ENCODE peak calls at places on chromosomes 5 and 9, in eight cellular contexts. One of them, this sample, is unnamed.

GRCh38 chr9:99813739-99814138 is 7.9 kb upstream of the NR4A3 start:
- DNase-seq in endothelial cell of umbilical vein: no peak
- DNase-seq in prostate gland: no peak
- DNase-seq in spleen: no peak
- DNase-seq in transverse colon: no peak
- DNase-seq in IMR-90: no peak
- DNase-seq in Peyer's patch: no peak
- DNase-seq in uterus: no peak
- DNase-seq in this sample: no peak

GRCh38 chr5:7850533-7851239 is at the start of gene CFAP90:
- DNase-seq in endothelial cell of umbilical vein: peak; percentile 40
- DNase-seq in prostate gland: peak; percentile 62
- DNase-seq in spleen: peak; percentile 79
- DNase-seq in transverse colon: peak; percentile 26
- DNase-seq in IMR-90: peak; percentile 30
- DNase-seq in Peyer's patch: peak; percentile 53
- DNase-seq in uterus: peak; percentile 52
- DNase-seq in this sample: peak; percentile 78

GRCh38 chr5:472656-473343 is 29.8 kb downstream of the EXOC3 start:
- DNase-seq in endothelial cell of umbilical vein: peak; percentile 75
- DNase-seq in prostate gland: peak; percentile 71
- DNase-seq in spleen: peak; percentile 97
- DNase-seq in transverse colon: peak; percentile 85
- DNase-seq in IMR-90: peak; percentile 78
- DNase-seq in Peyer's patch: peak; percentile 93
- DNase-seq in uterus: peak; percentile 91
- DNase-seq in this sample: peak; percentile 92

GRCh38 chr5:7801898-7802614 is 48.9 kb downstream of the CFAP90 start:
- DNase-seq in endothelial cell of umbilical vein: no peak
- DNase-seq in prostate gland: no peak
- DNase-seq in spleen: no peak
- DNase-seq in transverse colon: no peak
- DNase-seq in IMR-90: no peak
- DNase-seq in Peyer's patch: no peak
- DNase-seq in uterus: no peak
- DNase-seq in this sample: no peak

GRCh38 chr5:35281613-35282012 is 51.3 kb upstream of the PRLR start:
- DNase-seq in endothelial cell of umbilical vein: no peak
- DNase-seq in prostate gland: no peak
- DNase-seq in spleen: no peak
- DNase-seq in transverse colon: no peak
- DNase-seq in IMR-90: no peak
- DNase-seq in Peyer's patch: no peak
- DNase-seq in uterus: no peak
- DNase-seq in this sample: no peak

GRCh38 chr5:169836835-169837234 is 143.5 kb downstream of the INSYN2B start:
- DNase-seq in endothelial cell of umbilical vein: no peak
- DNase-seq in prostate gland: no peak
- DNase-seq in spleen: no peak
- DNase-seq in transverse colon: no peak
- DNase-seq in IMR-90: no peak
- DNase-seq in Peyer's patch: no peak
- DNase-seq in uterus: no peak
- DNase-seq in this sample: no peak

GRCh38 chr9:114405294-114406034 is 17.7 kb upstream of the AKNA start:
- DNase-seq in endothelial cell of umbilical vein: peak; percentile 75
- DNase-seq in prostate gland: peak; percentile 73
- DNase-seq in spleen: peak; percentile 91
- DNase-seq in transverse colon: peak; percentile 85
- DNase-seq in IMR-90: peak; percentile 78
- DNase-seq in Peyer's patch: peak; percentile 71
- DNase-seq in uterus: peak; percentile 80
- DNase-seq in this sample: peak; percentile 69

GRCh38 chr9:878239-878638 is 36.7 kb downstream of the DMRT1 start:
- DNase-seq in endothelial cell of umbilical vein: no peak
- DNase-seq in prostate gland: no peak
- DNase-seq in spleen: no peak
- DNase-seq in transverse colon: peak; percentile 16
- DNase-seq in IMR-90: no peak
- DNase-seq in Peyer's patch: no peak
- DNase-seq in uterus: no peak
- DNase-seq in this sample: no peak

GRCh38 chr5:135433626-135434426 is 13.3 kb downstream of the DCANP1 start:
- DNase-seq in endothelial cell of umbilical vein: no peak
- DNase-seq in prostate gland: no peak
- DNase-seq in spleen: peak; percentile 71
- DNase-seq in transverse colon: no peak
- DNase-seq in IMR-90: peak; percentile 56
- DNase-seq in Peyer's patch: no peak
- DNase-seq in uterus: no peak
- DNase-seq in this sample: peak; percentile 33

GRCh38 chr5:79831910-79832309 is 142.3 kb downstream of the CMYA5 start:
- DNase-seq in endothelial cell of umbilical vein: no peak
- DNase-seq in prostate gland: no peak
- DNase-seq in spleen: no peak
- DNase-seq in transverse colon: no peak
- DNase-seq in IMR-90: no peak
- DNase-seq in Peyer's patch: no peak
- DNase-seq in uterus: no peak
- DNase-seq in this sample: peak; percentile 71

GRCh38 chr5:38317887-38318286 is 59.5 kb downstream of the EGFLAM start:
- DNase-seq in endothelial cell of umbilical vein: no peak
- DNase-seq in prostate gland: no peak
- DNase-seq in spleen: no peak
- DNase-seq in transverse colon: no peak
- DNase-seq in IMR-90: no peak
- DNase-seq in Peyer's patch: no peak
- DNase-seq in uterus: no peak
- DNase-seq in this sample: no peak

GRCh38 chr9:25415723-25416122 is 262.5 kb downstream of the TUSC1 start:
- DNase-seq in endothelial cell of umbilical vein: no peak
- DNase-seq in prostate gland: no peak
- DNase-seq in spleen: no peak
- DNase-seq in transverse colon: no peak
- DNase-seq in IMR-90: no peak
- DNase-seq in Peyer's patch: no peak
- DNase-seq in uterus: no peak
- DNase-seq in this sample: no peak

GRCh38 chr5:27708579-27708978 is 670.2 kb upstream of the CDH9 start:
- DNase-seq in endothelial cell of umbilical vein: peak; percentile 2
- DNase-seq in prostate gland: no peak
- DNase-seq in spleen: no peak
- DNase-seq in transverse colon: no peak
- DNase-seq in IMR-90: no peak
- DNase-seq in Peyer's patch: no peak
- DNase-seq in uterus: no peak
- DNase-seq in this sample: no peak

GRCh38 chr9:114894801-114895433 is 35.5 kb downstream of the TNFSF8 start:
- DNase-seq in endothelial cell of umbilical vein: peak; percentile 99
- DNase-seq in prostate gland: no peak
- DNase-seq in spleen: no peak
- DNase-seq in transverse colon: no peak
- DNase-seq in IMR-90: peak; percentile 99
- DNase-seq in Peyer's patch: no peak
- DNase-seq in uterus: no peak
- DNase-seq in this sample: no peak

GRCh38 chr9:126171641-126172040 is 155.0 kb upstream of the MVB12B start:
- DNase-seq in endothelial cell of umbilical vein: no peak
- DNase-seq in prostate gland: no peak
- DNase-seq in spleen: peak; percentile 9
- DNase-seq in transverse colon: no peak
- DNase-seq in IMR-90: no peak
- DNase-seq in Peyer's patch: no peak
- DNase-seq in uterus: no peak
- DNase-seq in this sample: no peak

GRCh38 chr5:116572375-116573278 is 2.0 kb downstream of the SEMA6A start:
- DNase-seq in endothelial cell of umbilical vein: peak; percentile 25
- DNase-seq in prostate gland: peak; percentile 35
- DNase-seq in spleen: peak; percentile 82
- DNase-seq in transverse colon: peak; percentile 56
- DNase-seq in IMR-90: no peak
- DNase-seq in Peyer's patch: peak; percentile 74
- DNase-seq in uterus: peak; percentile 26
- DNase-seq in this sample: peak; percentile 45

GRCh38 chr5:154284433-154284832 is 93.9 kb downstream of the GALNT10 start:
- DNase-seq in endothelial cell of umbilical vein: no peak
- DNase-seq in prostate gland: no peak
- DNase-seq in spleen: no peak
- DNase-seq in transverse colon: no peak
- DNase-seq in IMR-90: no peak
- DNase-seq in Peyer's patch: no peak
- DNase-seq in uterus: no peak
- DNase-seq in this sample: no peak

GRCh38 chr9:94779101-94779500 is 52.6 kb downstream of the AOPEP start:
- DNase-seq in endothelial cell of umbilical vein: no peak
- DNase-seq in prostate gland: no peak
- DNase-seq in spleen: no peak
- DNase-seq in transverse colon: no peak
- DNase-seq in IMR-90: no peak
- DNase-seq in Peyer's patch: no peak
- DNase-seq in uterus: no peak
- DNase-seq in this sample: no peak

GRCh38 chr9:95719354-95719753 is 156.1 kb upstream of the ERCC6L2 start:
- DNase-seq in endothelial cell of umbilical vein: no peak
- DNase-seq in prostate gland: no peak
- DNase-seq in spleen: no peak
- DNase-seq in transverse colon: peak; percentile 52
- DNase-seq in IMR-90: no peak
- DNase-seq in Peyer's patch: peak; percentile 66
- DNase-seq in uterus: no peak
- DNase-seq in this sample: no peak

GRCh38 chr5:56501949-56502557 is 268.9 kb upstream of the ANKRD55 start:
- DNase-seq in endothelial cell of umbilical vein: no peak
- DNase-seq in prostate gland: no peak
- DNase-seq in spleen: no peak
- DNase-seq in transverse colon: no peak
- DNase-seq in IMR-90: peak; percentile 51
- DNase-seq in Peyer's patch: no peak
- DNase-seq in uterus: no peak
- DNase-seq in this sample: no peak

GRCh38 chr9:18861599-18862546 is 171.1 kb downstream of the SAXO1 start:
- DNase-seq in endothelial cell of umbilical vein: peak; percentile 40
- DNase-seq in prostate gland: no peak
- DNase-seq in spleen: no peak
- DNase-seq in transverse colon: no peak
- DNase-seq in IMR-90: peak; percentile 44
- DNase-seq in Peyer's patch: no peak
- DNase-seq in uterus: peak; percentile 69
- DNase-seq in this sample: no peak

GRCh38 chr9:18857334-18857733 is 175.7 kb downstream of the SAXO1 start:
- DNase-seq in endothelial cell of umbilical vein: peak; percentile 38
- DNase-seq in prostate gland: no peak
- DNase-seq in spleen: no peak
- DNase-seq in transverse colon: no peak
- DNase-seq in IMR-90: no peak
- DNase-seq in Peyer's patch: no peak
- DNase-seq in uterus: no peak
- DNase-seq in this sample: no peak

GRCh38 chr9:18855636-18856035 is 177.4 kb downstream of the SAXO1 start:
- DNase-seq in endothelial cell of umbilical vein: no peak
- DNase-seq in prostate gland: peak; percentile 12
- DNase-seq in spleen: no peak
- DNase-seq in transverse colon: no peak
- DNase-seq in IMR-90: no peak
- DNase-seq in Peyer's patch: no peak
- DNase-seq in uterus: no peak
- DNase-seq in this sample: no peak

GRCh38 chr9:18857769-18858168 is 175.2 kb downstream of the SAXO1 start:
- DNase-seq in endothelial cell of umbilical vein: no peak
- DNase-seq in prostate gland: no peak
- DNase-seq in spleen: no peak
- DNase-seq in transverse colon: no peak
- DNase-seq in IMR-90: peak; percentile 80
- DNase-seq in Peyer's patch: no peak
- DNase-seq in uterus: no peak
- DNase-seq in this sample: no peak
- TF ChIP-seq CTCF in endothelial cell of umbilical vein: no peak
- TF ChIP-seq CTCF in prostate gland: no peak
- TF ChIP-seq CTCF in spleen: no peak
- TF ChIP-seq CTCF in transverse colon: no peak
- TF ChIP-seq CTCF in IMR-90: no peak
- TF ChIP-seq CTCF in Peyer's patch: no peak
- TF ChIP-seq CTCF in uterus: no peak
- TF ChIP-seq CTCF in this sample: no peak

GRCh38 chr5:139314276-139314675 is 20.7 kb downstream of the MATR3 start:
- DNase-seq in endothelial cell of umbilical vein: no peak
- DNase-seq in prostate gland: no peak
- DNase-seq in spleen: no peak
- DNase-seq in transverse colon: no peak
- DNase-seq in IMR-90: no peak
- DNase-seq in Peyer's patch: no peak
- DNase-seq in uterus: no peak
- DNase-seq in this sample: no peak

GRCh38 chr5:139312075-139312474 is 18.5 kb downstream of the MATR3 start:
- DNase-seq in endothelial cell of umbilical vein: no peak
- DNase-seq in prostate gland: no peak
- DNase-seq in spleen: no peak
- DNase-seq in transverse colon: no peak
- DNase-seq in IMR-90: no peak
- DNase-seq in Peyer's patch: no peak
- DNase-seq in uterus: no peak
- DNase-seq in this sample: no peak

DNA sequence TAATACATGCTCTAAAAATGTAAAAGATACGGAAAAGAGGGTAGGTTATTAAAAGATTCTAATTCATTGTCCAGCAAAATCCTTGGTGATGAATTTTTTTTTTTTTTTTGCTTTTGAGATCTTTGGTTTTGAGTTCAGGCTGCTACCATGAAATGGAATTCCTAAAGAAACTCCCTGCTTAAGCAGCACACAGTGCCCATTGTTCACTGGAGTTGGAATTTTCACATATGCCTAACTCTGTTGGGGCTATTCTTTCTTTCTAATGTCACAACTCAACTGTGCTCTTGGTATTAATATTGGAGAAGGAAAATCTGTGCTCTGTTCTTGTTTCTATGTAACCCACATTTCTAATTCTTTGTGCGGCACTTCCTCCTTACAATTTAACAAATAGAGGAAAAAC is 21.5 kb downstream of the MATR3 start:
- DNase-seq in endothelial cell of umbilical vein: no peak
- DNase-seq in prostate gland: no peak
- DNase-seq in spleen: no peak
- DNase-seq in transverse colon: no peak
- DNase-seq in IMR-90: no peak
- DNase-seq in Peyer's patch: no peak
- DNase-seq in uterus: no peak
- DNase-seq in this sample: no peak
- H3K36me3 ChIP-seq in endothelial cell of umbilical vein: peaks cover 16% of the 10 kb centered on the region
- H3K36me3 ChIP-seq in prostate gland: no peaks in the 10 kb centered on the region
- H3K36me3 ChIP-seq in spleen: peaks cover 52% of the 10 kb centered on the region
- H3K36me3 ChIP-seq in transverse colon: peaks cover 49% of the 10 kb centered on the region
- H3K36me3 ChIP-seq in IMR-90: peaks cover 38% of the 10 kb centered on the region
- H3K36me3 ChIP-seq in Peyer's patch: peaks cover 5% of the 10 kb centered on the region
- H3K36me3 ChIP-seq in uterus: no peaks in the 10 kb centered on the region
- H3K36me3 ChIP-seq in this sample: no peaks in the 10 kb centered on the region

GRCh38 chr5:66821626-66822429 is 225.6 kb downstream of the MAST4 start:
- DNase-seq in endothelial cell of umbilical vein: no peak
- DNase-seq in prostate gland: no peak
- DNase-seq in spleen: no peak
- DNase-seq in transverse colon: no peak
- DNase-seq in IMR-90: no peak
- DNase-seq in Peyer's patch: no peak
- DNase-seq in uterus: no peak
- DNase-seq in this sample: no peak
- TF ChIP-seq POLR2A in endothelial cell of umbilical vein: no peak
- TF ChIP-seq POLR2A in prostate gland: no peak
- TF ChIP-seq POLR2A in spleen: no peak
- TF ChIP-seq POLR2A in transverse colon: no peak
- TF ChIP-seq POLR2A in IMR-90: no peak
- TF ChIP-seq POLR2A in Peyer's patch: no peak
- TF ChIP-seq POLR2A in uterus: no peak
- TF ChIP-seq POLR2A in this sample: no peak

GRCh38 chr5:172123269-172123692 is 64.7 kb downstream of the STK10 start:
- DNase-seq in endothelial cell of umbilical vein: no peak
- DNase-seq in prostate gland: no peak
- DNase-seq in spleen: no peak
- DNase-seq in transverse colon: peak; percentile 47
- DNase-seq in IMR-90: peak; percentile 67
- DNase-seq in Peyer's patch: no peak
- DNase-seq in uterus: no peak
- DNase-seq in this sample: peak; percentile 66
- TF ChIP-seq CTCF in endothelial cell of umbilical vein: no peak
- TF ChIP-seq CTCF in prostate gland: no peak
- TF ChIP-seq CTCF in spleen: peak; percentile 12
- TF ChIP-seq CTCF in transverse colon: no peak
- TF ChIP-seq CTCF in IMR-90: peak; percentile 31
- TF ChIP-seq CTCF in Peyer's patch: peak; percentile 28
- TF ChIP-seq CTCF in uterus: no peak
- TF ChIP-seq CTCF in this sample: no peak

This sample was measured in right lobe of liver.